ENCODE peak calls at places on chromosome 7, in five cellular contexts. X is ACHN; Z is amygdala; N is activated CD4-positive, alpha-beta T cell treated with anti-CD3 and anti-CD28 coated beads, Interleukin-2, amount 50 U/mL, for 4 hours; W is HFF-Myc. B is an unnamed sample.

GRCh38 chr7:47039899-47040298 is 542.0 kb downstream of the TNS3 start:
- DNase-seq in X (no peak), Z (no peak), N (no peak), W (no peak), B (no peak)

GRCh38 chr7:159141660-159142059 is 3.0 kb downstream of the VIPR2 start:
- DNase-seq in X (no peak), Z (no peak), N (no peak), W (no peak), B (no peak)

GRCh38 chr7:4201566-4201965 is 480.5 kb upstream of the FOXK1 start:
- DNase-seq in X (no peak), Z (no peak), N (no peak), W (no peak), B (no peak)

GRCh38 chr7:96407427-96407826 is 85.5 kb upstream of the SLC25A13 start:
- DNase-seq in X (peak), Z (no peak), N (no peak), W (no peak), B (no peak)

GRCh38 chr7:27346531-27347260 is 104.1 kb downstream of the EVX1 start:
- DNase-seq in X (peak), Z (no peak), N (no peak), W (peak), B (no peak)

GRCh38 chr7:134320201-134320600 is 3.5 kb upstream of the SLC35B4 start:
- DNase-seq in X (peak), Z (no peak), N (no peak), W (no peak), B (no peak)

GRCh38 chr7:151819826-151820225 is 57.1 kb downstream of the PRKAG2 start:
- DNase-seq in X (no peak), Z (no peak), N (no peak), W (no peak), B (no peak)

GRCh38 chr7:36207451-36208291 is 54.6 kb downstream of the EEPD1 start:
- DNase-seq in X (peak), Z (peak), N (no peak), W (no peak), B (peak)

GRCh38 chr7:25951414-25952276 is 200.4 kb upstream of the NFE2L3 start:
- DNase-seq in X (no peak), Z (no peak), N (no peak), W (no peak), B (no peak)

GRCh38 chr7:32140540-32140939 is 70.3 kb upstream of the PDE1C start:
- DNase-seq in X (no peak), Z (no peak), N (no peak), W (no peak), B (no peak)

GRCh38 chr7:50272808-50273207 is 31.7 kb upstream of the IKZF1 start:
- DNase-seq in X (no peak), Z (no peak), N (no peak), W (no peak), B (no peak)